ENCODE peak calls at places on chromosomes 4 and X, in five cellular contexts. One of them, this sample, is unnamed.

GRCh38 chrX:31228415-31228832 is 156.6 kb upstream of the FTHL17 start:
- DNase-seq in left ventricle myocardium inferior: no peak
- DNase-seq in nephron progenitor cell: no peak
- DNase-seq in EH: peak
- DNase-seq in H9: no peak
- DNase-seq in this sample: no peak

GRCh38 chr4:125505637-125506036 is 190.9 kb downstream of the FAT4 start:
- DNase-seq in left ventricle myocardium inferior: no peak
- DNase-seq in nephron progenitor cell: no peak
- DNase-seq in H9: no peak
- DNase-seq in EH: no peak
- DNase-seq in this sample: no peak

GRCh38 chr4:2263701-2264321 is 1.9 kb upstream of the MXD4 start:
- DNase-seq in H9: no peak
- DNase-seq in EH: no peak
- DNase-seq in left ventricle myocardium inferior: peak
- DNase-seq in nephron progenitor cell: peak
- DNase-seq in this sample: no peak

GRCh38 chr4:179110356-179110755 is 1668.1 kb upstream of the AGA start:
- DNase-seq in H9: no peak
- DNase-seq in nephron progenitor cell: no peak
- DNase-seq in EH: no peak
- DNase-seq in left ventricle myocardium inferior: no peak
- DNase-seq in this sample: no peak

GRCh38 chrX:121093011-121093410 is 45.6 kb downstream of the GLUD2 start:
- DNase-seq in left ventricle myocardium inferior: no peak
- DNase-seq in nephron progenitor cell: no peak
- DNase-seq in H9: no peak
- DNase-seq in EH: no peak
- DNase-seq in this sample: no peak

GRCh38 chr4:95394733-95395306 is 154.0 kb downstream of the UNC5C start:
- DNase-seq in nephron progenitor cell: no peak
- DNase-seq in H9: no peak
- DNase-seq in left ventricle myocardium inferior: no peak
- DNase-seq in EH: no peak
- DNase-seq in this sample: no peak

GRCh38 chr4:138609943-138610350 is 367.8 kb upstream of the SLC7A11 start:
- DNase-seq in H9: no peak
- DNase-seq in EH: peak
- DNase-seq in nephron progenitor cell: no peak
- DNase-seq in left ventricle myocardium inferior: no peak
- DNase-seq in this sample: no peak

GRCh38 chrX:138011461-138011860 is 445.5 kb downstream of the ZIC3 start:
- DNase-seq in H9: no peak
- DNase-seq in left ventricle myocardium inferior: no peak
- DNase-seq in EH: no peak
- DNase-seq in nephron progenitor cell: no peak
- DNase-seq in this sample: no peak

GRCh38 chr4:162499478-162499877 is 335.7 kb upstream of the FSTL5 start:
- DNase-seq in nephron progenitor cell: no peak
- DNase-seq in H9: no peak
- DNase-seq in left ventricle myocardium inferior: no peak
- DNase-seq in EH: no peak
- DNase-seq in this sample: no peak

GRCh38 chr4:8318509-8318908 is 49.0 kb downstream of the HTRA3 start:
- DNase-seq in H9: no peak
- DNase-seq in left ventricle myocardium inferior: no peak
- DNase-seq in EH: no peak
- DNase-seq in nephron progenitor cell: no peak
- DNase-seq in this sample: no peak

GRCh38 chr4:158211288-158211687 is 1.0 kb downstream of the TMEM144 start:
- DNase-seq in left ventricle myocardium inferior: no peak
- DNase-seq in nephron progenitor cell: no peak
- DNase-seq in EH: no peak
- DNase-seq in H9: no peak
- DNase-seq in this sample: no peak

GRCh38 chr4:113686950-113687718 is 74.4 kb downstream of the CAMK2D start:
- DNase-seq in EH: peak
- DNase-seq in nephron progenitor cell: no peak
- DNase-seq in left ventricle myocardium inferior: no peak
- DNase-seq in H9: no peak
- DNase-seq in this sample: no peak

GRCh38 chr4:81625422-81626417 is 154.0 kb upstream of the RASGEF1B start:
- DNase-seq in EH: no peak
- DNase-seq in nephron progenitor cell: no peak
- DNase-seq in H9: no peak
- DNase-seq in left ventricle myocardium inferior: no peak
- DNase-seq in this sample: no peak

GRCh38 chr4:158410272-158410671 is 111.4 kb upstream of the RXFP1 start:
- DNase-seq in H9: no peak
- DNase-seq in nephron progenitor cell: no peak
- DNase-seq in left ventricle myocardium inferior: no peak
- DNase-seq in EH: peak
- DNase-seq in this sample: no peak